ENCODE peak calls at places on chromosomes 11 and 22, in six cellular contexts. E, Z, H, C, G and S are unnamed samples.

GRCh38 chr22:32665676-32666075 is 135.8 kb upstream of the TIMP3 start:
- DNase-seq in Z (no peak), C (no peak), G (no peak), H (peak; percentile 33), E (peak; percentile 72), S (peak; percentile 51)

GRCh38 chr11:20647976-20648565 is 21.3 kb upstream of the NELL1 start:
- DNase-seq in C (peak; percentile 22), G (peak; percentile 48), Z (peak; percentile 4), H (peak; percentile 52), E (peak; percentile 49), S (no peak)

GRCh38 chr11:100805509-100806199 is 118.6 kb downstream of the ARHGAP42 start:
- DNase-seq in G (no peak), E (peak; percentile 31), C (no peak), Z (no peak), H (peak; percentile 70), S (no peak)

GRCh38 chr11:61052182-61052972 is 49.9 kb upstream of the CD5 start:
- DNase-seq in G (no peak), Z (no peak), E (no peak), C (no peak), H (no peak), S (no peak)

GRCh38 chr22:37195921-37196320 is 7.9 kb upstream of the C1QTNF6 start:
- DNase-seq in H (peak; percentile 28), C (no peak), G (no peak), Z (no peak), E (no peak), S (no peak)

GRCh38 chr11:124674168-124674517 is 439 bp downstream of the SPA17 start:
- DNase-seq in C (no peak), E (no peak), H (no peak), G (no peak), Z (no peak), S (no peak)

GRCh38 chr11:15657264-15657663 is 542.5 kb downstream of the INSC start:
- DNase-seq in C (no peak), H (no peak), E (no peak), Z (no peak), G (no peak), S (no peak)

GRCh38 chr11:443542-444199 is 1.9 kb upstream of the ANO9 start:
- DNase-seq in H (peak; percentile 76), G (no peak), C (no peak), Z (no peak), E (peak; percentile 30), S (no peak)

GRCh38 chr11:134584001-134584561 is 172.0 kb upstream of the B3GAT1 start:
- DNase-seq in H (no peak), G (no peak), C (no peak), Z (no peak), E (no peak), S (no peak)

GRCh38 chr11:1737080-1737757 is 13.2 kb downstream of the IFITM10 start:
- DNase-seq in G (no peak), H (no peak), E (no peak), C (no peak), Z (no peak), S (no peak)

GRCh38 chr22:32335471-32335870 is 22.2 kb upstream of the RFPL3 start:
- DNase-seq in C (no peak), G (no peak), E (no peak), Z (no peak), H (no peak), S (no peak)

GRCh38 chr11:7575841-7576451 is 62.1 kb downstream of the PPFIBP2 start:
- DNase-seq in G (peak; percentile 35), H (peak; percentile 63), E (no peak), C (no peak), Z (no peak), S (no peak)

GRCh38 chr11:8286886-8287285 is 23.2 kb upstream of the LMO1 start:
- DNase-seq in H (no peak), Z (no peak), E (no peak), G (no peak), C (no peak), S (no peak)

GRCh38 chr11:69243496-69244200 is 50.3 kb upstream of the MYEOV start:
- DNase-seq in E (no peak), Z (no peak), G (no peak), C (no peak), H (no peak), S (no peak)

GRCh38 chr22:37079668-37080171 is 28.2 kb downstream of the KCTD17 start:
- DNase-seq in E (peak; percentile 9), Z (no peak), H (peak; percentile 59), G (no peak), C (peak; percentile 62), S (no peak)

GRCh38 chr11:77322506-77322905 is 21.0 kb upstream of the GDPD4 start:
- DNase-seq in H (peak; percentile 76), Z (peak; percentile 49), E (peak; percentile 93), G (no peak), C (no peak), S (no peak)

GRCh38 chr11:122368796-122369195 is 252.8 kb upstream of the BLID start:
- DNase-seq in Z (no peak), C (no peak), H (no peak), G (no peak), E (no peak), S (no peak)

GRCh38 chr11:131749100-131749499 is 378.7 kb downstream of the NTM start:
- DNase-seq in H (peak; percentile 98), G (no peak), Z (no peak), C (no peak), E (peak; percentile 74), S (no peak)

GRCh38 chr11:23569134-23569533 is 708.9 kb upstream of the CCDC179 start:
- DNase-seq in C (no peak), G (no peak), H (no peak), Z (no peak), E (peak; percentile 26), S (no peak)

GRCh38 chr22:35601743-35602633 is 15.1 kb downstream of the MB start:
- DNase-seq in E (peak; percentile 67), G (no peak), H (peak; percentile 89), C (no peak), Z (peak; percentile 20), S (peak; percentile 86)

GRCh38 chr11:122267602-122268001 is 151.6 kb upstream of the BLID start:
- DNase-seq in C (no peak), E (peak; percentile 60), H (peak; percentile 87), Z (peak; percentile 21), G (no peak), S (no peak)

GRCh38 chr11:17314904-17315426 is 36.6 kb upstream of the NCR3LG1 start:
- DNase-seq in G (no peak), Z (no peak), E (no peak), H (no peak), C (no peak), S (no peak)
- H3K27ac ChIP-seq in G (no peak overlapping the region), Z (peak overlapping the region; percentile 90), E (no peak overlapping the region), H (peak overlapping the region; percentile 74), C (no peak overlapping the region), S (peak overlapping the region; percentile 80)

DNA sequence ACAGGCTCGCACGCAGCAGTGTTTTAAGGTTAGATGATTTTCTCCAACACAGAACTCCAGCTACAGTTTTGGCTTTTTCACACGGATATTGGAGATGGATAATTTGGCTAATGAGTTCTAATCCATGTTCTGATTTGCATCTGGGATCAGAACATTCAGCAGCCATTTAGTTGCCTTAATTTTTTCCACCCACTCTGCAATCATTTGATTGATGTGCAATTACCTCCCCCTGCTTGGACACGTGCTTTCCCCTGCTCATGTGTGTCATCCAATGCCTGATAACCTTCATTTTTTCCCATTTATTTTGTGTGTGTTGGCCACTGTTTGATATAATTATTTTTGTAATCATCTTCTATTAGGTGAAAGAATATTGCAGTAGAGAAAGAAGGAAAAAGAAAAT is 257.8 kb downstream of the ST3GAL4 start:
- DNase-seq in G (no peak), Z (no peak), E (no peak), H (no peak), C (no peak), S (no peak)
- H3K27ac ChIP-seq in G (no peak overlapping the region), Z (no peak overlapping the region), E (no peak overlapping the region), H (no peak overlapping the region), C (no peak overlapping the region), S (no peak overlapping the region)

DNA sequence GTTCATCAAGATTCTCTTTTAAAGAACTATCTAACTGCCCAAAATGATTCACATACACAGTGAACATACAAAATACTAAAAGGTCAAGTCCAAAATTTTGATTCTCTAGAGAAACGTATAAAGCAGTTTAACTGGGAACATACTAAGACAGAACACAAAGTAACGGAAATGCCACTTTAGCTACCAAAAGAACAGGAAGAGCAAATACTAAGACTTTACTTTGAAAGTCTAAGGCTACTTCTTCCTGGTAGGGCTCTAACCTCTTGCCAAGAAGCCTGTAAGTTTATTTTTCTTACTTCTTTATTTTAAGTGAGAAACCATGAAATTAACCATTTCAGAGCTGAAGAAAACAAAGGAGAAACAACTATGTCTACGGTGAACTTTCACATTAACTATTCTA is 6.2 kb downstream of the PICALM start:
- DNase-seq in E (no peak), G (no peak), C (no peak), H (peak; percentile 48), Z (no peak), S (no peak)
- H3K27ac ChIP-seq in E (peak overlapping the region; percentile 66), G (no peak overlapping the region), C (no peak overlapping the region), H (peak overlapping the region; percentile 100), Z (no peak overlapping the region), S (no peak overlapping the region)

GRCh38 chr22:38738475-38739070 is 17.2 kb downstream of the SUN2 start:
- DNase-seq in C (no peak), Z (no peak), G (no peak), H (no peak), E (no peak), S (no peak)
- H3K27ac ChIP-seq in C (peak overlapping the region; percentile 19), Z (no peak overlapping the region), G (no peak overlapping the region), H (no peak overlapping the region), E (no peak overlapping the region), S (no peak overlapping the region)

DNA sequence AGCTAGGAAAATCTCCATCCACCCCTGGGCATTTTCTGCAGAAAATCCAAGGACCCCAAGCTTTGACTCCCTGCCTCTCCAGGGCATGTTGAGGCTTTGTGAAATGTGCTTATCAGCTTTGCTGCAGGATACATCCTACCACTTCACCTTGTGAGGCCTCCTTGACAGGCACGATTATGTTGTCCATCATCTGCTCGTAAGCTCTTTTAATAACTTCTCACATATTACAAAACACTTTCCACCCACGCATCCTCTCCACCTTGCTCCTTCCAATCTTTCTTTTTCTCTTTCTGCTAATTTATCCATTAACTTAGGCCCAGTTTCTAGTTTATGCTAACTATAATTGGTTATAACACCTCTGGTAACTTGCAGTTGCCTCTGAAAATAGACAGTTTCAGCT is 147.0 kb upstream of the MTNR1B start:
- DNase-seq in C (no peak), G (no peak), Z (no peak), H (no peak), E (no peak), S (no peak)
- H3K27ac ChIP-seq in C (no peak overlapping the region), G (no peak overlapping the region), Z (no peak overlapping the region), H (no peak overlapping the region), E (no peak overlapping the region), S (no peak overlapping the region)